ENCODE peak calls at places on chromosomes 5 and 9, in four cellular contexts. C is left ventricle myocardium inferior, U is MM.1S, X is heart right ventricle. B is an unnamed sample.

GRCh38 chr9:137750563-137750962 is 127.0 kb upstream of the CACNA1B start:
- DNase-seq in C (no peak), U (no peak), X (no peak), B (no peak)

GRCh38 chr5:1856596-1857255 is 26.0 kb downstream of the IRX4 start:
- DNase-seq in C (no peak), U (no peak), X (no peak), B (no peak)

GRCh38 chr9:107734231-107735014 is 244.9 kb upstream of the KLF4 start:
- DNase-seq in C (peak; percentile 31), U (no peak), X (no peak), B (no peak)

GRCh38 chr9:95127249-95128176 is 190.0 kb downstream of the FANCC start:
- DNase-seq in C (peak; percentile 86), U (peak; percentile 69), X (peak; percentile 86), B (peak; percentile 82)

GRCh38 chr5:76849767-76850291 is at the start of gene S100Z:
- DNase-seq in C (no peak), U (no peak), X (no peak), B (no peak)

GRCh38 chr5:173217626-173218397 is 17.2 kb downstream of the NKX2-5 start:
- DNase-seq in C (no peak), U (no peak), X (no peak), B (no peak)

GRCh38 chr9:2299156-2299842 is 284.2 kb downstream of the SMARCA2 start:
- DNase-seq in C (no peak), U (no peak), X (no peak), B (no peak)

GRCh38 chr9:112360047-112360804 is 19.7 kb upstream of the HSDL2 start:
- DNase-seq in C (no peak), U (no peak), X (no peak), B (no peak)

GRCh38 chr9:34363619-34364351 is 12.9 kb downstream of the MYORG start:
- DNase-seq in C (peak; percentile 49), U (no peak), X (peak; percentile 79), B (no peak)

GRCh38 chr5:173764321-173765029 is 123.7 kb upstream of the CPEB4 start:
- DNase-seq in C (peak; percentile 78), U (no peak), X (peak; percentile 79), B (no peak)

GRCh38 chr5:170632985-170633234 is 129.1 kb downstream of the KCNIP1 start:
- DNase-seq in C (peak; percentile 63), U (peak; percentile 27), X (peak; percentile 60), B (peak; percentile 87)

GRCh38 chr9:82489579-82489915 is 501.0 kb downstream of the SPATA31D1 start:
- DNase-seq in C (no peak), U (no peak), X (peak; percentile 25), B (no peak)

GRCh38 chr9:135933114-135933513 is 25.8 kb upstream of the CAMSAP1 start:
- DNase-seq in C (no peak), U (no peak), X (no peak), B (no peak)

GRCh38 chr5:179222246-179223017 is 122.8 kb downstream of the ADAMTS2 start:
- DNase-seq in C (no peak), U (no peak), X (no peak), B (no peak)

GRCh38 chr5:463952-464351 is 21.0 kb downstream of the EXOC3 start:
- DNase-seq in C (peak; percentile 12), U (no peak), X (no peak), B (peak; percentile 56)

GRCh38 chr5:37658440-37658839 is 181.4 kb downstream of the GDNF start:
- DNase-seq in C (no peak), U (no peak), X (no peak), B (no peak)

GRCh38 chr5:174275959-174276358 is 230.5 kb downstream of the NSG2 start:
- DNase-seq in C (no peak), U (no peak), X (no peak), B (no peak)

GRCh38 chr5:97752871-97753270 is 569.8 kb upstream of the RIOK2 start:
- DNase-seq in C (no peak), U (no peak), X (no peak), B (no peak)

GRCh38 chr5:1211701-1212100 is 10.3 kb downstream of the SLC6A19 start:
- DNase-seq in C (no peak), U (no peak), X (no peak), B (no peak)

GRCh38 chr9:4980046-4980727 is 4.9 kb upstream of the JAK2 start:
- DNase-seq in C (no peak), U (no peak), X (no peak), B (no peak)

GRCh38 chr9:36221667-36222066 is 30.9 kb downstream of the CLTA start:
- DNase-seq in C (no peak), U (no peak), X (no peak), B (no peak)

GRCh38 chr5:147050172-147050571 is 171.6 kb upstream of the PPP2R2B start:
- DNase-seq in C (no peak), U (no peak), X (no peak), B (no peak)

GRCh38 chr9:136309101-136309801 is 5.4 kb upstream of the CCDC187 start:
- DNase-seq in C (no peak), U (no peak), X (no peak), B (no peak)

GRCh38 chr9:123696476-123696875 is 233.4 kb downstream of the DENND1A start:
- DNase-seq in C (no peak), U (no peak), X (no peak), B (no peak)

GRCh38 chr9:101527066-101527465 is 6.6 kb upstream of the RNF20 start:
- DNase-seq in C (no peak), U (no peak), X (no peak), B (no peak)

GRCh38 chr5:77129386-77129785 is 42.3 kb upstream of the ZBED3 start:
- DNase-seq in C (no peak), U (no peak), X (no peak), B (no peak)

GRCh38 chr5:963673-964531 is 44.7 kb upstream of the NKD2 start:
- DNase-seq in C (peak; percentile 68), U (peak; percentile 87), X (peak; percentile 61), B (peak; percentile 66)

GRCh38 chr5:150202501-150202900 is 12.6 kb downstream of the SLC6A7 start:
- DNase-seq in C (no peak), U (no peak), X (no peak), B (no peak)

GRCh38 chr5:1526681-1527131 is 2.9 kb upstream of the LPCAT1 start:
- DNase-seq in C (no peak), U (no peak), X (no peak), B (no peak)

GRCh38 chr5:131635755-131636479 is 888 bp upstream of the RAPGEF6 start:
- DNase-seq in C (no peak), U (peak; percentile 32), X (no peak), B (no peak)

GRCh38 chr5:65548281-65548680 is 14.7 kb downstream of the CENPK start:
- DNase-seq in C (no peak), U (no peak), X (no peak), B (no peak)

GRCh38 chr9:120925535-120926396 is 830 bp downstream of the TRAF1 start:
- DNase-seq in C (no peak), U (no peak), X (no peak), B (peak; percentile 78)

GRCh38 chr5:35838370-35839042 is 18.2 kb upstream of the IL7R start:
- DNase-seq in C (no peak), U (no peak), X (no peak), B (no peak)

GRCh38 chr5:37174928-37175327 is 74.2 kb downstream of the CPLANE1 start:
- DNase-seq in C (no peak), U (no peak), X (no peak), B (no peak)

GRCh38 chr5:120932480-120932879 is 468.4 kb downstream of the PRR16 start:
- DNase-seq in C (no peak), U (no peak), X (no peak), B (no peak)

GRCh38 chr9:108151161-108151586 is 661.6 kb upstream of the KLF4 start:
- DNase-seq in C (peak; percentile 28), U (no peak), X (peak; percentile 18), B (no peak)

GRCh38 chr9:7536310-7536939 is 263.2 kb downstream of the DMAC1 start:
- DNase-seq in C (no peak), U (peak; percentile 65), X (peak; percentile 46), B (peak; percentile 58)

GRCh38 chr5:74127377-74128338 is 501.7 kb downstream of the ARHGEF28 start:
- DNase-seq in C (no peak), U (no peak), X (peak; percentile 33), B (no peak)
- TF ChIP-seq CTCF in C (peak; percentile 28), U (no peak), X (no peak), B (no peak)

GRCh38 chr9:114386886-114387677 is 700 bp downstream of the AKNA start:
- DNase-seq in C (no peak), U (peak; percentile 40), X (peak; percentile 34), B (no peak)

GRCh38 chr9:114387678-114388431 is at the start of gene AKNA:
- DNase-seq in C (peak; percentile 75), U (peak; percentile 91), X (peak; percentile 77), B (peak; percentile 49)

GRCh38 chr9:114388764-114389375 is 1.1 kb upstream of the AKNA start:
- DNase-seq in C (no peak), U (no peak), X (no peak), B (no peak)

GRCh38 chr9:114390952-114391351 is 3.2 kb upstream of the AKNA start:
- DNase-seq in C (no peak), U (no peak), X (no peak), B (no peak)

GRCh38 chr9:114389612-114390368 is 2.0 kb upstream of the AKNA start:
- DNase-seq in C (no peak), U (no peak), X (no peak), B (no peak)
- TF ChIP-seq CTCF in C (no peak), U (no peak), X (no peak), B (no peak)

GRCh38 chr5:134913254-134913653 is 8.3 kb downstream of the PCBD2 start:
- DNase-seq in C (no peak), U (no peak), X (no peak), B (no peak)

GRCh38 chr5:134920848-134921575 is 16.1 kb downstream of the PCBD2 start:
- DNase-seq in C (no peak), U (no peak), X (no peak), B (no peak)

GRCh38 chr5:134911285-134912215 is 6.6 kb downstream of the PCBD2 start:
- DNase-seq in C (no peak), U (no peak), X (no peak), B (no peak)

GRCh38 chr5:134913795-134914194 is 8.9 kb downstream of the PCBD2 start:
- DNase-seq in C (no peak), U (no peak), X (no peak), B (no peak)

DNA sequence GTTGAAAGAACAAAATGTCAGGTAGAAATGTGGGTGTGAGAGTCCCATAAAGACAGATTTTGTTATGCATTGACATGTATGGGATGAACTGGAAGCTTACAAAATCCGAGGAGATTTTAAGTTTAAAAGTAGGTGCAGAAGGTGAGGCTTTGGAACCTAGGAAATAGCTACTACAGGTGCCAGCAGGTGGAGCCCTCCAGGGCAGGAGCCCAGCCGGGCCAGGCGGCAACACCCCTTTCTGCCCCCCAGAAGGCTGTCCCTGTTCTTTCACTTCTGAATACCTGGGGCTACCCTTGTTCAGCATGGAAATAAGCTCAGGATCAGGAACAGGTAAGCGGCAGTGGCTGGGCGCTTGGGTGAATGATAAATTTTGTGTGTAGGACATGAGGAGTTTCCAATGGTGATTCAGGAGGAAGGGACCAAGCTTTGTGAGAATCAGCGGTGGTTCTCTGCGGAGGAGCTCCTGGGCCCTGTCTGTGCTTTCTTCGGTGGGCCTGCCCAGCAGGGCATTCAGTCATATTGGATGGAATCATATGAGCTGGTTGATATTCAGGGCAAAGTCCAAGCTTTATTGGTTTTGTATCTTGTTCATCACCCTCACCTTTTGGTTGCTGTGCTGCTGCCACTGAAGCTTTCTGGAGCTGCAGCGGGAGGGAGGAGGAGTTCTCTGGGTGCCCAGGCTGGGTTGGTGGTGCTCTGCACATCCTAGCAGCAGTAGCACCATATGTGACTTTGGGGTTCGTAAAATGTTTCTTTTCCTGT is 12.3 kb downstream of the PCBD2 start:
- DNase-seq in C (no peak), U (no peak), X (no peak), B (no peak)
- TF ChIP-seq CTCF in C (peak; percentile 36), U (peak; percentile 46), X (no peak), B (no peak)

GRCh38 chr9:89370593-89370992 is 52.3 kb downstream of the SECISBP2 start:
- DNase-seq in C (no peak), U (no peak), X (no peak), B (no peak)
- TF ChIP-seq CTCF in C (no peak), U (no peak), X (no peak), B (no peak)